ENCODE peak calls at places on chromosome 15, in ten cellular contexts. L, I, C, D, T, B, Q, U, E and M are unnamed samples.

GRCh38 chr15:89664441-89664840 is 9.2 kb upstream of the KIF7 start:
- DNase-seq in Q (no peak), U (no peak), B (no peak), E (no peak), I (no peak), D (no peak), T (no peak), L (no peak), C (no peak), M (no peak)

GRCh38 chr15:84099181-84099580 is 136.4 kb upstream of the GOLGA6L4 start:
- DNase-seq in E (peak; percentile 72), C (no peak), B (no peak), T (peak; percentile 67), I (no peak), D (no peak), U (no peak), Q (no peak), L (no peak), M (no peak)

GRCh38 chr15:43096411-43096810 is 9.4 kb downstream of the UBR1 start:
- DNase-seq in U (no peak), D (no peak), Q (no peak), C (no peak), T (no peak), B (no peak), L (no peak), E (no peak), I (no peak), M (no peak)

GRCh38 chr15:43991235-43991634 is 164.4 kb downstream of the WDR76 start:
- DNase-seq in C (no peak), U (no peak), E (no peak), D (no peak), I (no peak), B (no peak), L (no peak), Q (no peak), T (no peak), M (no peak)

GRCh38 chr15:95174281-95174680 is 942.9 kb downstream of the MCTP2 start:
- DNase-seq in B (peak; percentile 40), E (no peak), I (no peak), L (no peak), T (no peak), C (no peak), Q (no peak), U (no peak), D (no peak), M (no peak)

GRCh38 chr15:101133751-101134261 is 118.0 kb downstream of the CHSY1 start:
- DNase-seq in D (no peak), Q (no peak), C (no peak), E (no peak), I (no peak), L (no peak), U (peak; percentile 41), T (no peak), B (no peak), M (no peak)

GRCh38 chr15:44722011-44722410 is 10.7 kb downstream of the B2M start:
- DNase-seq in C (no peak), L (no peak), E (no peak), T (no peak), U (no peak), B (no peak), Q (no peak), I (no peak), D (no peak), M (no peak)

GRCh38 chr15:60155661-60156060 is 151.6 kb downstream of the FOXB1 start:
- DNase-seq in B (no peak), E (no peak), C (no peak), Q (peak; percentile 81), U (no peak), L (no peak), T (no peak), I (no peak), D (no peak), M (no peak)

GRCh38 chr15:25685216-25685569 is 177.9 kb downstream of the ATP10A start:
- DNase-seq in I (no peak), B (no peak), C (no peak), U (no peak), D (no peak), Q (no peak), E (no peak), T (no peak), L (no peak), M (no peak)

DNA sequence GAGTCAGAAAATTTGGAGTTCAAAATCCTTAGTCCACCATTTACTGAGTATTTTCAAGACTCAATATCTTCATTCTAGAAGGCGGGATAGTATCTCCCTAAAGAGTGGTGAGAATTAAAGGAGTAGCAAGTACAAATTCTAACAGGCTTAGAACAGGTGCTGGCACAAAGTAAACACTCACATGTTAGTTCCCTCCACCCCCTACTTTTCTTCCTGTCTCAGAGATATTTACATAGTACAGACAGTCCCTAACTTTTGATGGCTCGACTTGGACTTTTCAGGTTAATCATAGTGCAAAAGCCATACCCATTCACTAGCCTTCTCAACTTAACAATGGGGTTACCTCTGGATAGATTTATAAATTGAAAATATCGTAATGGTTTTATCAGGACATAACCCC is 476.2 kb upstream of the RASGRP1 start:
- DNase-seq in B (no peak), I (no peak), C (no peak), Q (no peak), D (no peak), U (no peak), T (no peak), E (no peak), L (no peak), M (no peak)
- H3K4me1 ChIP-seq in B (no peaks in the 10 kb centered on the region), I (peaks cover 4% of the 10 kb centered on the region), C (no peaks in the 10 kb centered on the region), Q (peaks cover 15% of the 10 kb centered on the region), D (no peaks in the 10 kb centered on the region), U (no peaks in the 10 kb centered on the region), T (no peaks in the 10 kb centered on the region), E (peaks cover 12% of the 10 kb centered on the region), L (no peaks in the 10 kb centered on the region), M (no peaks in the 10 kb centered on the region)

GRCh38 chr15:31366169-31366734 is 39.6 kb downstream of the KLF13 start:
- DNase-seq in C (no peak), B (peak; percentile 62), U (no peak), T (peak; percentile 73), Q (no peak), L (no peak), I (no peak), D (no peak), E (no peak), M (no peak)

GRCh38 chr15:31364301-31365031 is 37.8 kb downstream of the KLF13 start:
- DNase-seq in B (no peak), U (no peak), L (no peak), T (no peak), Q (no peak), C (no peak), I (no peak), E (peak; percentile 49), D (no peak), M (peak; percentile 53)

GRCh38 chr15:31367021-31367729 is 40.5 kb downstream of the KLF13 start:
- DNase-seq in E (no peak), D (no peak), Q (no peak), C (no peak), B (no peak), L (no peak), I (no peak), T (no peak), U (no peak), M (no peak)

GRCh38 chr15:31365032-31365654 is 38.5 kb downstream of the KLF13 start:
- DNase-seq in E (no peak), D (no peak), L (no peak), U (no peak), I (no peak), B (no peak), Q (no peak), C (no peak), T (no peak), M (no peak)

GRCh38 chr15:31365655-31366127 is 39.1 kb downstream of the KLF13 start:
- DNase-seq in L (peak; percentile 78), Q (no peak), C (peak; percentile 98), D (peak; percentile 84), T (peak; percentile 95), B (peak; percentile 96), U (peak; percentile 88), E (peak; percentile 85), I (peak; percentile 93), M (peak; percentile 75)
- H3K4me3 ChIP-seq in L (peak overlapping the region; percentile 69), Q (no peak overlapping the region), C (peak overlapping the region; percentile 51), D (peak overlapping the region; percentile 59), T (peak overlapping the region; percentile 7), B (peak overlapping the region; percentile 28), U (no peak overlapping the region), E (no peak overlapping the region), I (no peak overlapping the region), M (no peak overlapping the region)

DNA sequence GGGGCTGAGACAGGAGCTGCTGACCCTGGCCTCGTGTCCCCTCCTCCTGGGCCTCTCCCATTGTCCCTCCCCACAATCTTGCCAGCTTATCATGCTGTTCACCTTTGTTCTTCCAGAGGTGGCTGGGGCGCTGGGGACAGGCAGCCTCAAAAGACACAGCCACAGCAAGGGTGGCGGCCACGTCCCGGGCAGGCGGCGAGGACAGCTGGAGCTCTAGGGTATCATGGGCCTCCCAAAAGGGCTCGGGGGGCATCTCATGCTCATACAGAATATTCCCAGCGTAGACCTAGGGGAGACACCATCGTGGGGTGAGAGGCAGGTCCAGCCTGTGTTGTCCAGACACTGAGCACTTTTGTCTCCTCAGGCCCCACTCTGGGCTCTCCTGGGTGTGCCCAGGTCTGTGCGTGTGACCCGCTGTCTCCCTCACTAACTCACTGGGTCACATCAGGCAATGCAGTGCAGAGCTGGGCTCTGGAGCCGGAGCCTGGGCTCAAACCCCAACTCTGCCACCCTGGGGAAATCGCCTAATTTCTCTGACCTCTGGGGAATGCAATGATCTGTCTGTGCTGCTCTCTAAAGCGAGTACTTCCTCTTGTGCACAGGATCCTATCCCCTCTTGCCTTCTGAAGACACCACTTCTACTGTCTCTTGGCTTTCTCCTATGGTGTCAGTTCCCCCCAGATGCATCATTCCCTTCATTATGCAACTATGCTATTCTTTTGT is 30.1 kb downstream of the SNX33 start:
- DNase-seq in D (no peak), Q (no peak), T (no peak), E (no peak), U (no peak), L (no peak), I (no peak), B (no peak), C (no peak), M (no peak)
- H3K27ac ChIP-seq in D (no peak overlapping the region), Q (no peak overlapping the region), T (no peak overlapping the region), E (no peak overlapping the region), U (no peak overlapping the region), L (peak overlapping the region; percentile 91), I (no peak overlapping the region), B (no peak overlapping the region), C (no peak overlapping the region), M (no peak overlapping the region)

GRCh38 chr15:63460210-63461135 is 43.9 kb upstream of the USP3 start:
- DNase-seq in B (no peak), Q (no peak), U (no peak), T (no peak), C (no peak), E (no peak), I (no peak), L (no peak), D (no peak), M (no peak)

GRCh38 chr15:63463030-63463429 is 41.4 kb upstream of the USP3 start:
- DNase-seq in T (no peak), U (no peak), C (no peak), D (no peak), B (no peak), Q (no peak), E (no peak), L (no peak), I (no peak), M (no peak)

GRCh38 chr15:63458794-63459395 is 45.5 kb upstream of the USP3 start:
- DNase-seq in I (no peak), Q (no peak), E (no peak), C (no peak), B (no peak), U (no peak), D (no peak), L (no peak), T (no peak), M (no peak)

GRCh38 chr15:63462053-63462452 is 42.3 kb upstream of the USP3 start:
- DNase-seq in E (no peak), C (no peak), L (no peak), I (no peak), T (no peak), D (no peak), Q (peak; percentile 52), U (no peak), B (no peak), M (no peak)

GRCh38 chr15:63461230-63461629 is 43.2 kb upstream of the USP3 start:
- DNase-seq in Q (no peak), I (peak; percentile 67), L (no peak), B (no peak), D (no peak), U (no peak), E (peak; percentile 51), T (no peak), C (no peak), M (no peak)
- H3K4me1 ChIP-seq in Q (peaks cover 44% of the 10 kb centered on the region), I (peaks cover 36% of the 10 kb centered on the region), L (peaks cover 16% of the 10 kb centered on the region), B (no peaks in the 10 kb centered on the region), D (no peaks in the 10 kb centered on the region), U (no peaks in the 10 kb centered on the region), E (no peaks in the 10 kb centered on the region), T (no peaks in the 10 kb centered on the region), C (peaks cover 32% of the 10 kb centered on the region), M (no peaks in the 10 kb centered on the region)